ENCODE peak calls at places on chromosomes 12 and 14, in five cellular contexts. W is H1, J is HEK293T, L is HepG2, V is NT2/D1. I is an unnamed sample.
A peak's percentile ranks its signal among the peaks of the same experiment; 100 is the strongest.

GRCh38 chr14:94515426-94515825 is 6.2 kb upstream of the SERPINA12 start:
- DNase-seq in W (no peak), J (no peak), L (no peak), V (no peak), I (no peak)

GRCh38 chr14:56131865-56132830 is 13.9 kb downstream of the PELI2 start:
- DNase-seq in W (no peak), J (no peak), L (no peak), V (no peak), I (no peak)

GRCh38 chr14:32826404-32827082 is 112.1 kb upstream of the NPAS3 start:
- DNase-seq in W (no peak), J (peak; percentile 26), L (no peak), V (no peak), I (no peak)

GRCh38 chr12:3004655-3005565 is 45.7 kb downstream of the TEAD4 start:
- DNase-seq in W (no peak), J (no peak), L (no peak), V (no peak), I (no peak)

GRCh38 chr14:28766505-28767238 is at the start of gene FOXG1:
- DNase-seq in W (peak; percentile 72), J (peak; percentile 83), L (no peak), V (no peak), I (no peak)

GRCh38 chr12:81257952-81258551 is 180.2 kb downstream of the ACSS3 start:
- DNase-seq in W (no peak), J (peak; percentile 17), L (peak; percentile 34), V (peak; percentile 49), I (no peak)

GRCh38 chr14:52248057-52248456 is 19.4 kb upstream of the PTGDR start:
- DNase-seq in W (no peak), J (no peak), L (no peak), V (no peak), I (no peak)

GRCh38 chr14:69756298-69756697 is 10.6 kb upstream of the SRSF5 start:
- DNase-seq in W (no peak), J (no peak), L (no peak), V (no peak), I (no peak)

GRCh38 chr12:14741153-14741552 is 44.8 kb upstream of the GUCY2C start:
- DNase-seq in W (no peak), J (no peak), L (peak; percentile 30), V (no peak), I (peak; percentile 12)

GRCh38 chr14:75562048-75562447 is 16.4 kb upstream of the FLVCR2 start:
- DNase-seq in W (no peak), J (no peak), L (no peak), V (no peak), I (no peak)

GRCh38 chr12:81078469-81079196 is 754 bp downstream of the ACSS3 start:
- DNase-seq in W (no peak), J (peak; percentile 16), L (peak; percentile 88), V (no peak), I (no peak)

GRCh38 chr14:89419973-89420482 is 3.0 kb upstream of the FOXN3 start:
- DNase-seq in W (no peak), J (no peak), L (no peak), V (no peak), I (no peak)

GRCh38 chr12:123983822-123984485 is 10.9 kb downstream of the ZNF664 start:
- DNase-seq in W (no peak), J (peak; percentile 56), L (peak; percentile 74), V (peak; percentile 55), I (no peak)
- TF ChIP-seq SUZ12 in W (no peak), J (no peak), L (no peak), V (no peak), I (no peak)

DNA sequence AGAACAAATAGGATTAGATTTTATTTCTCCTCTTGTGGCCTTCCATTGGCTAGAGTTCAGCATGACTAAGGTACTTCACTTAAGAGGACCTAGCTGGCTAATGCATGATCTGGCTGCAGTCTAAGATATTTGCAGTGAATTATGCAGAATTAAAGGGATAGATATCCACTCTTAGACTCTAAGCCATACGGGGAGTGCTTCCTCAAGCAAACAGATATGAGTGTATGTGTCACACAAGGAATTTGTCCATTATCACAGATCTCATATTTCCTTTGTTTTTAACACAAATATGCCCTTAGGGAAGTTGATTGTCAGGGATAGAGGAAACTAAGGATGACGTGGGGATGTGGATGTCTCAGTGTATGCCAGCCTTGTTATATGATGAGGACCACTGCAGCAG is 88.1 kb upstream of the DHRS4 start:
- DNase-seq in W (no peak), J (no peak), L (no peak), V (no peak), I (no peak)
- TF ChIP-seq SUZ12 in W (no peak), J (no peak), L (no peak), V (no peak), I (no peak)

DNA sequence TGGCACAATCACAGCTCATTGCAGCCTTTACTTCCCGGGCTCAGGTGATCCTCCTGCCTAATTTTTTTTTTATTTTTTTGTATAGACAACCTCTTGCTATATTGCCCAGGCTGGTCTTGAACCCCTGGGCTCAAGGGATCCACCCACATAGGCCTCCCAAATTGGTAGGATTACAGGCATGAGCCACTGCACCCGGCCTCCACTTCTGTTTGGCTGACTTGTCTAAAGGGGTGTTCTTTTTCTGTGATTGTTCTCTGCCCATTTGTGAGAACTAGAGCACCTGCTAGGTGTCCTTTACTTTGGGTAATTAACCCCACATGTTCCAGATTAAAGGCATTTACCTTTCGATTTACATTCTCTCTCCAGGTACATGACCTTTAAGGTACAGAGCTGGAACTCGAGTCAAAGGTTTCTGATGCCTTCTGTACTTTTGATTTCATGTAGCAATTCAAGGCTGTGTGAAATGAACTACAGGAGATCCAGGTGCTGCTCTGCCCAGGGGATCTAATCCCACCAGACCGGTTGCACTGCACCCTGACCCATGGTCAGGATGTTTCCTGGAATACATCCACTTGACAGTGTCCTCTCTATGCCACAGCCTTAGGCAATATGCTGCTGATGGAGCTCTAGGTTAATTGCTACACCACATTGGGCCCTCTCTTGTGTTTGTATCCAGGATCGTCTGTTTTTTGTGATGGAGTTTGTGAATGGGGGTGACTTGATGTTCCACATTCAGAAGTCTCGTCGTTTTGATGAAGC is 163.6 kb downstream of the PRKCH start:
- DNase-seq in W (no peak), J (no peak), L (no peak), V (no peak), I (no peak)
- TF ChIP-seq SUZ12 in W (no peak), J (no peak), L (no peak), V (no peak), I (no peak)

DNA sequence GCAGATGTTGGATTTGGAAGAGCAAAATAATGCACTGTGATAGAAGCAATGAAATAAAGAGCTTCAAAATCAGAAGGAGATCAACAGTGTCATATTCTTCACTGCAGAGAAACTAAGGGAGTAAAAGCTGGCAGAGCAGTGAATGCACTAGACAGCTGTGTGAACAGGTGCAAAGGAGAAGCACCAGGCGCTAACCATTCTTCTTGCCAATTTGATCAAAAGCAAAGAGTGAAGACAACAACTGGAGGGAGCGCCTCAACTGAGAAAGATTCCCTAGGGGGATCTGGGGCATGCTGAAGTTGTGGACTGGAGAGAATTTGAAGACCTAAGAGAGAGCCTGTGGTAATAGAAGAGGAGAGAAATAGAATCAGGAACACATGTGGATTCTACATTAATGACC is 50.4 kb upstream of the OVCH1 start:
- DNase-seq in W (no peak), J (no peak), L (no peak), V (no peak), I (no peak)
- TF ChIP-seq SUZ12 in W (no peak), J (no peak), L (no peak), V (no peak), I (no peak)

DNA sequence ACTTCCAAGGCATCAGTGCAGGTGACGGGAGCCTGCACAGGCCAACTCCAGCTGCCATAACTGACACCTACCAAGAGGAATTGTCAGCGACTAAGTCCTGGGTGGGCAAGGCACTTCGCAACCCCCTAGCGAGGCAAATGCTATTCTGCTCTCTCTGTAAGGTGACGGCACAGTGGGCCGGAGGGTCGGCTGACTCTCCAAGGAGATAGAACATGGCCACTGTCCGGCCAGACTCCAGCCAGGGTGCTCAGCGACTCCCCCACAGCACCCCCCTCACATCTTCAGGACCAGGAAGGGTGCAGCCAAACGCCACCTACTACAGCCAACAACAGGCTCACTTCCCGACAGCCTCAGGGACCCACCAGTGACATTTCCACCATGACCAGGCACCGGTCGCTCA is 13.2 kb downstream of the RAB35 start:
- DNase-seq in W (no peak), J (no peak), L (no peak), V (no peak), I (no peak)
- TF ChIP-seq SUZ12 in W (no peak), J (no peak), L (no peak), V (no peak), I (no peak)